ENCODE peak calls at places on chromosome 1, in seven cellular contexts. D is adrenal gland, P is HCT116, K is tibial nerve, O is transverse colon, Z is A549, N is stomach. R is an unnamed sample.

GRCh38 chr1:97906567-97907228 is 14.1 kb downstream of the DPYD start:
- DNase-seq in D (peak), P (no peak), K (no peak), O (no peak), Z (peak), N (no peak), R (no peak)

GRCh38 chr1:231683439-231684165 is 57.0 kb downstream of the DISC1 start:
- DNase-seq in D (no peak), P (no peak), K (no peak), O (no peak), Z (no peak), N (no peak), R (no peak)

GRCh38 chr1:20511518-20512428 is 3.8 kb upstream of the MUL1 start:
- DNase-seq in D (no peak), P (no peak), K (no peak), O (no peak), Z (no peak), N (no peak), R (no peak)

GRCh38 chr1:75618382-75618781 is 7.5 kb upstream of the SLC44A5 start:
- DNase-seq in D (no peak), P (no peak), K (no peak), O (no peak), Z (no peak), N (no peak), R (no peak)

GRCh38 chr1:165862448-165862847 is 35.0 kb downstream of the UCK2 start:
- DNase-seq in D (no peak), P (no peak), K (no peak), O (peak), Z (no peak), N (peak), R (no peak)

GRCh38 chr1:223639333-223639749 is 26.2 kb downstream of the CAPN8 start:
- DNase-seq in D (no peak), P (no peak), K (no peak), O (no peak), Z (no peak), N (no peak), R (no peak)

GRCh38 chr1:207064546-207064945 is 11.5 kb downstream of the PFKFB2 start:
- DNase-seq in D (peak), P (no peak), K (no peak), O (no peak), Z (no peak), N (peak), R (no peak)

GRCh38 chr1:89523597-89524368 is 846 bp upstream of the LRRC8B start:
- DNase-seq in D (peak), P (peak), K (no peak), O (peak), Z (peak), N (peak), R (no peak)

GRCh38 chr1:24286246-24287010 is 32.7 kb upstream of the GRHL3 start:
- DNase-seq in D (no peak), P (no peak), K (no peak), O (no peak), Z (no peak), N (no peak), R (no peak)

GRCh38 chr1:77219166-77219887 is at the start of gene PIGK:
- DNase-seq in D (peak), P (peak), K (peak), O (peak), Z (peak), N (peak), R (peak)
- TF ChIP-seq POLR2A in D (peak), P (peak), K (no peak), O (no peak), Z (peak), N (no peak), R (no peak)

DNA sequence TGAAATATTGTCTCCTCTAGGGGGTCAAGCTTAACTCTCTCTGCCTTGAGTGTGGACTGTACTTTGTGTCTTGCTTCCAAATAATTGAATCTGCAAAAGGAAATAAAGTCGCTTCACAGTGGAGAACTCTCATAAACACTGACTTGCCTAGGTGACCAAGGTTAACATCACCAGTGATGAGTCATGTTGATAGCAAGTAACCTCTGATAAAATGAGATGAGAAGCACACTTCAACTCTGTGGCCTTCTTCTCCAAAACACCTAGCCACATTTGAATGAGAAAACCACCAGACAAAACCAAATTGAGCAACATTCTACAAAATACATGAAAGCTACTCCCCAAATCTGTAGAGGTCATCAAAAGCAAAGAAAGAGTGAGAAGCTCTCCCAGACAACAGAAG is 37.6 kb downstream of the PDE4B start:
- DNase-seq in D (no peak), P (no peak), K (no peak), O (no peak), Z (no peak), N (no peak), R (no peak)
- TF ChIP-seq POLR2A in D (no peak), P (no peak), K (no peak), O (no peak), Z (no peak), N (no peak), R (no peak)

GRCh38 chr1:156504821-156505678 is 4.5 kb upstream of the MEF2D start:
- DNase-seq in D (peak), P (peak), K (peak), O (peak), Z (peak), N (peak), R (peak)
- TF ChIP-seq POLR2A in D (peak), P (no peak), K (peak), O (peak), Z (peak), N (no peak), R (peak)

DNA sequence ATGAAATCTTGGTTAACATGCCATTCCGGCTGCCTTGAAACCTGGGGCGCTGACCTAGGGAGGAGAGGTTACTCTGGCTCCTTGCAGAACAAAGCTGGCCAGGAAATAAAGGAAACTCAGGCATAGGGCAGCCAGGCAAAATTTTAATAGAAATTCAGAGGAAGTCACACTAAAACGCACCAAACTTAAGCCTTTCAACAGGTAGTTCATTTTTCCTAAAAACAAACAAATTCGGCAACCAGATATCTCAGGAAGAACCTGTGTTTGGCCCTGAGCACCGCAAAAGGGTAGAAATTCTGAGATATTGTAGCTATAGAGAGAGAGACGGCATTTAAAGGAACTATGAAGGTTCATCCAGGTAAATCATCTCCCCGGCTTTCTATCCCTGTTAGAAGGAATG is 13.1 kb downstream of the LYST start:
- DNase-seq in D (no peak), P (no peak), K (no peak), O (no peak), Z (no peak), N (no peak), R (no peak)
- TF ChIP-seq POLR2A in D (no peak), P (no peak), K (no peak), O (no peak), Z (no peak), N (no peak), R (no peak)

R was measured in esophagus squamous epithelium.